ENCODE peak calls at places on chromosomes 6 and 20, in six cellular contexts. I is IMR-90, P is PC-9, C is BE2C, T is heart left ventricle, Q is left ventricle myocardium inferior. L is an unnamed sample. For H3K27me3 and H3K4me1, the result is how much of the 10 kb centered on the place peaks cover.

GRCh38 chr6:41273699-41274098 is 12.8 kb downstream of the TREM1 start:
- DNase-seq in Q (no peak), C (no peak), T (no peak), I (no peak), P (no peak), L (no peak)

GRCh38 chr20:36112112-36112511 is 42.4 kb upstream of the EPB41L1 start:
- DNase-seq in I (no peak), Q (no peak), P (peak), C (no peak), T (no peak), L (no peak)

GRCh38 chr6:29509239-29509638 is 21.5 kb upstream of the MAS1L start:
- DNase-seq in Q (no peak), C (no peak), T (no peak), I (no peak), P (no peak), L (no peak)

GRCh38 chr6:38209291-38209865 is 389.9 kb downstream of the ZFAND3 start:
- DNase-seq in T (no peak), C (no peak), Q (no peak), I (peak), P (no peak), L (no peak)

GRCh38 chr20:37564016-37564387 is 36.3 kb upstream of the BLCAP start:
- DNase-seq in I (no peak), Q (no peak), C (no peak), P (no peak), T (no peak), L (peak)

GRCh38 chr6:142878407-142878806 is 66.6 kb downstream of the HIVEP2 start:
- DNase-seq in I (no peak), P (no peak), C (no peak), Q (no peak), T (no peak), L (no peak)

GRCh38 chr6:131765081-131765852 is 42.6 kb upstream of the ENPP1 start:
- DNase-seq in C (no peak), T (no peak), Q (no peak), I (peak), P (no peak), L (peak)

GRCh38 chr6:31267504-31268371 is 4.2 kb downstream of the HLA-C start:
- DNase-seq in T (no peak), I (no peak), C (peak), P (no peak), Q (no peak), L (no peak)

GRCh38 chr6:69064226-69064625 is 429.1 kb downstream of the ADGRB3 start:
- DNase-seq in C (no peak), I (no peak), P (no peak), T (no peak), Q (no peak), L (no peak)

DNA sequence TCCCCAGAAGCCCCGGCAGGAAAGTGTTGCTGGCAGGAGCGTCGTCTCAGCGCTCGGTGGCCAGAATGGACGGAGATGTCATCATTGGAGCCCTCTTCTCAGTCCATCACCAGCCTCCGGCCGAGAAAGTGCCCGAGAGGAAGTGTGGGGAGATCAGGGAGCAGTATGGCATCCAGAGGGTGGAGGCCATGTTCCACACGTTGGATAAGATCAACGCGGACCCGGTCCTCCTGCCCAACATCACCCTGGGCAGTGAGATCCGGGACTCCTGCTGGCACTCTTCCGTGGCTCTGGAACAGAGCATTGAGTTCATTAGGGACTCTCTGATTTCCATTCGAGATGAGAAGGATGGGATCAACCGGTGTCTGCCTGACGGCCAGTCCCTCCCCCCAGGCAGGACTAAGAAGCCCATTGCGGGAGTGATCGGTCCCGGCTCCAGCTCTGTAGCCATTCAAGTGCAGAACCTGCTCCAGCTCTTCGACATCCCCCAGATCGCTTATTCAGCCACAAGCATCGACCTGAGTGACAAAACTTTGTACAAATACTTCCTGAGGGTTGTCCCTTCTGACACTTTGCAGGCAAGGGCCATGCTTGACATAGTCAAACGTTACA is 817 bp downstream of the GRM1 start:
- DNase-seq in P (no peak), T (no peak), Q (no peak), C (no peak), I (no peak), L (no peak)
- H3K27me3 ChIP-seq in P (under half), T (under half), Q (half or more), C (half or more), I (under half), L (under half)

GRCh38 chr6:85866758-85867401 is 224.2 kb upstream of the SYNCRIP start:
- DNase-seq in C (no peak), I (no peak), P (no peak), Q (no peak), T (no peak), L (no peak)

GRCh38 chr6:85867595-85867994 is 224.9 kb upstream of the SYNCRIP start:
- DNase-seq in T (no peak), P (no peak), Q (no peak), I (no peak), C (no peak), L (no peak)

GRCh38 chr6:85865665-85866372 is 223.1 kb upstream of the SYNCRIP start:
- DNase-seq in T (no peak), Q (no peak), P (peak), I (peak), C (no peak), L (peak)

GRCh38 chr6:85864453-85865401 is 222.0 kb upstream of the SYNCRIP start:
- DNase-seq in P (no peak), T (no peak), Q (no peak), I (peak), C (no peak), L (peak)

DNA sequence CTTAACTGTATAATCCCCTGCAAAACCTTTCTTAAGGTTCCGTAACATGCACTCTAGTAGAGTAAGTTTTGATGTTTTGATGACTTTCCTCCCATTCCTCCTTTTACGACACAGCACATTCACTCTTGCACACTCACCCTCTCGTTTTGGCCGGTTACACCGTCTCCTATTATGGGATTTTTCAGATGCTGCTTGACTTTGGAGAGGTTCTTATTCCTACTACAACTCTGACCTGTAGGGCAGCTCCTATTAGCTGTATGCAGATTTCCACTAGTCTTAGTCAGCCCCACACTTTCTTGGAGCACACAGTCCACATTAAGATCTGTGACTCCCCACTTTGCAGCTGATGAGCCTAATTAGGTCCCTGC is 223.7 kb upstream of the SYNCRIP start:
- DNase-seq in T (no peak), Q (no peak), P (no peak), I (peak), C (no peak), L (no peak)
- H3K4me3 ChIP-seq in T (no peak), Q (peak), P (no peak), I (peak), C (no peak), L (peak)

GRCh38 chr6:90495216-90495817 is 91.6 kb downstream of the MAP3K7 start:
- DNase-seq in I (no peak), Q (no peak), P (no peak), T (no peak), C (no peak), L (no peak)

GRCh38 chr6:90494067-90494773 is 92.7 kb downstream of the MAP3K7 start:
- DNase-seq in T (no peak), C (no peak), P (no peak), I (no peak), Q (no peak), L (peak)

GRCh38 chr6:90496617-90497016 is 90.3 kb downstream of the MAP3K7 start:
- DNase-seq in I (no peak), Q (no peak), T (no peak), C (no peak), P (no peak), L (no peak)

GRCh38 chr6:90497411-90497810 is 89.5 kb downstream of the MAP3K7 start:
- DNase-seq in P (no peak), I (no peak), Q (no peak), T (no peak), C (no peak), L (no peak)

GRCh38 chr6:90496191-90496590 is 90.7 kb downstream of the MAP3K7 start:
- DNase-seq in T (no peak), C (no peak), P (no peak), I (no peak), Q (no peak), L (no peak)
- H3K4me1 ChIP-seq in T (under half), C (under half), P (under half), I (under half), Q (under half), L (under half)

GRCh38 chr6:33211666-33212422 is 3.5 kb downstream of the RING1 start:
- DNase-seq in I (no peak), Q (no peak), C (no peak), T (no peak), P (no peak), L (no peak)
- H3K27me3 ChIP-seq in I (under half), Q (under half), C (under half), T (under half), P (under half), L (under half)

DNA sequence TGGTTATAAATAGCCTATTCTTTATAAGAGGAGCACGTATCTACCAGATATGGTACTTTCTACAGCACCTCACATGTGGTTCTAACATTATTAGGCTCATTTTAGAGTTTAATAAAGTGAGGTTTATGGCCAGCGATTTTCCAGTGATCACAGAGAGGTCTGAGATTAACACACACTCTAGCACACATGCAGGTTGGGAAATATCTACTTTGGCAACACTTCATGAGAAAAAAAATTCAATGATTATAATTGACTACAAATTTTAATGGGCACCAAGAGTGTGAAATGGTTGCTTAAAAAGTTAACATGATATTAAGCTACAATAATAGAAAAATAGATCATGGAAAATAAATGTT is 693 bp upstream of the KLHL31 start:
- DNase-seq in I (no peak), Q (no peak), C (no peak), P (no peak), T (no peak), L (no peak)
- H3K4me3 ChIP-seq in I (no peak), Q (peak), C (no peak), P (no peak), T (no peak), L (no peak)

GRCh38 chr20:23156170-23156841 is 70.2 kb upstream of the CD93 start:
- DNase-seq in I (peak), C (no peak), Q (no peak), P (peak), T (no peak), L (peak)
- H3K4me1 ChIP-seq in I (under half), C (under half), Q (half or more), P (half or more), T (under half), L (under half)

GRCh38 chr20:57252559-57253162 is 13.8 kb downstream of the BMP7 start:
- DNase-seq in C (no peak), I (no peak), T (no peak), P (no peak), Q (no peak), L (no peak)

GRCh38 chr20:57250607-57251343 is 15.7 kb downstream of the BMP7 start:
- DNase-seq in C (peak), T (no peak), Q (no peak), I (no peak), P (no peak), L (no peak)

GRCh38 chr20:57251949-57252348 is 14.5 kb downstream of the BMP7 start:
- DNase-seq in Q (no peak), P (no peak), I (no peak), T (no peak), C (no peak), L (no peak)

GRCh38 chr20:57249772-57250171 is 16.7 kb downstream of the BMP7 start:
- DNase-seq in I (no peak), P (no peak), T (no peak), C (no peak), Q (no peak), L (no peak)

GRCh38 chr20:57251344-57251743 is 15.1 kb downstream of the BMP7 start:
- DNase-seq in C (peak), Q (no peak), P (no peak), I (no peak), T (no peak), L (peak)
- H3K27me3 ChIP-seq in C (under half), Q (half or more), P (under half), I (under half), T (under half), L (under half)

L was measured in SJSA1.